ENCODE peak calls at places on chromosomes 12 and 14, in five cellular contexts. One of them, this sample, is unnamed.

GRCh38 chr14:61418749-61419148 is 97.4 kb downstream of the PRKCH start:
- DNase-seq in mesendoderm: no peak
- DNase-seq in transverse colon: no peak
- DNase-seq in adrenal gland: no peak
- DNase-seq in PC-9: no peak
- DNase-seq in this sample: no peak

GRCh38 chr12:3747976-3748619 is 4.8 kb downstream of the CRACR2A start:
- DNase-seq in mesendoderm: no peak
- DNase-seq in transverse colon: peak; percentile 51
- DNase-seq in PC-9: no peak
- DNase-seq in adrenal gland: no peak
- DNase-seq in this sample: no peak

GRCh38 chr14:65565948-65566347 is 153.4 kb downstream of the FUT8 start:
- DNase-seq in adrenal gland: no peak
- DNase-seq in PC-9: no peak
- DNase-seq in transverse colon: no peak
- DNase-seq in mesendoderm: no peak
- DNase-seq in this sample: no peak

GRCh38 chr14:68418192-68419118 is 374.4 kb downstream of the ZFP36L1 start:
- DNase-seq in transverse colon: no peak
- DNase-seq in adrenal gland: no peak
- DNase-seq in mesendoderm: no peak
- DNase-seq in PC-9: no peak
- DNase-seq in this sample: no peak

GRCh38 chr14:72544615-72545387 is 349.1 kb downstream of the DPF3 start:
- DNase-seq in mesendoderm: peak; percentile 82
- DNase-seq in adrenal gland: no peak
- DNase-seq in transverse colon: no peak
- DNase-seq in PC-9: no peak
- DNase-seq in this sample: no peak

GRCh38 chr12:106845910-106846309 is 71.4 kb downstream of the RIC8B start:
- DNase-seq in PC-9: no peak
- DNase-seq in mesendoderm: peak; percentile 38
- DNase-seq in transverse colon: no peak
- DNase-seq in adrenal gland: no peak
- DNase-seq in this sample: no peak

GRCh38 chr14:46259536-46259935 is 392.0 kb downstream of the RPL10L start:
- DNase-seq in adrenal gland: no peak
- DNase-seq in PC-9: no peak
- DNase-seq in transverse colon: no peak
- DNase-seq in mesendoderm: peak; percentile 95
- DNase-seq in this sample: no peak

GRCh38 chr12:11067514-11067913 is 5.4 kb upstream of the TAS2R46 start:
- DNase-seq in transverse colon: peak; percentile 13
- DNase-seq in mesendoderm: no peak
- DNase-seq in PC-9: no peak
- DNase-seq in adrenal gland: peak; percentile 61
- DNase-seq in this sample: no peak

GRCh38 chr14:89337912-89338311 is 79.1 kb downstream of the FOXN3 start:
- DNase-seq in mesendoderm: no peak
- DNase-seq in transverse colon: no peak
- DNase-seq in adrenal gland: peak; percentile 46
- DNase-seq in PC-9: no peak
- DNase-seq in this sample: peak; percentile 54
- H3K4me1 ChIP-seq in mesendoderm: peaks cover 22% of the 10 kb centered on the region
- H3K4me1 ChIP-seq in transverse colon: peaks cover 32% of the 10 kb centered on the region
- H3K4me1 ChIP-seq in adrenal gland: peaks cover 57% of the 10 kb centered on the region
- H3K4me1 ChIP-seq in PC-9: no peaks in the 10 kb centered on the region
- H3K4me1 ChIP-seq in this sample: peaks cover 37% of the 10 kb centered on the region

DNA sequence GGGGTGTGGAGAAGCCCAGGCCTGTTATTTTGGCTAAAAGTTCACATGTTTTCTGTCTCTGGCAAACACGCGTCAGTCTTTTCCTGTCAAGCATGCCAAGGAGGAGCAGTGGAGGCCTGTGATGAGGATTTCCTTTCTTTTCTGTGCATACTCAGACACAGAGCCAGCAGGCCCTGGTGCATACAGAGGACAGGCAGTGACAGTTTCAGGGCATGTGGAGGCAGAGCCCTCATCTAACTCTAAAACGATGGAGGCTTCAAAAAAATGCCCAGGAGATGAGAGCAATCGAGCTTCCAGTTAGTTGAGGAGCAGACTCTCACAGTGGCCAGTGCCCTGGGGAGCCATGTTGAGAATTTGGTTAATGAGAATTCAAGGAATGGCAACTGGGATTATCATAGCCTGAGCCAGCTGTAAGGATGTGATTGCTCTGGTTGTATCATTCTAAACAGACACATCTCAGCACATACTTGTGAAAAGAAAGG is 66.5 kb downstream of the TRAFD1 start:
- DNase-seq in adrenal gland: no peak
- DNase-seq in transverse colon: no peak
- DNase-seq in mesendoderm: peak; percentile 81
- DNase-seq in PC-9: no peak
- DNase-seq in this sample: no peak
- H3K27ac ChIP-seq in adrenal gland: no peak overlapping the region
- H3K27ac ChIP-seq in transverse colon: no peak overlapping the region
- H3K27ac ChIP-seq in mesendoderm: no peak overlapping the region
- H3K27ac ChIP-seq in PC-9: no peak overlapping the region
- H3K27ac ChIP-seq in this sample: no peak overlapping the region

GRCh38 chr12:53988519-53989226 is 3.7 kb downstream of the HOXC10 start:
- DNase-seq in mesendoderm: no peak
- DNase-seq in adrenal gland: no peak
- DNase-seq in PC-9: no peak
- DNase-seq in transverse colon: no peak
- DNase-seq in this sample: peak; percentile 44

GRCh38 chr12:53989227-53990113 is 4.5 kb downstream of the HOXC10 start:
- DNase-seq in transverse colon: no peak
- DNase-seq in PC-9: peak; percentile 59
- DNase-seq in adrenal gland: no peak
- DNase-seq in mesendoderm: no peak
- DNase-seq in this sample: no peak

GRCh38 chr12:53992377-53992776 is 7.4 kb downstream of the HOXC10 start:
- DNase-seq in PC-9: no peak
- DNase-seq in adrenal gland: no peak
- DNase-seq in mesendoderm: no peak
- DNase-seq in transverse colon: no peak
- DNase-seq in this sample: no peak

GRCh38 chr12:53990311-53991076 is 5.5 kb downstream of the HOXC10 start:
- DNase-seq in adrenal gland: no peak
- DNase-seq in mesendoderm: no peak
- DNase-seq in transverse colon: no peak
- DNase-seq in PC-9: no peak
- DNase-seq in this sample: no peak

GRCh38 chr12:53991077-53991460 is 6.1 kb downstream of the HOXC10 start:
- DNase-seq in mesendoderm: no peak
- DNase-seq in adrenal gland: no peak
- DNase-seq in PC-9: no peak
- DNase-seq in transverse colon: no peak
- DNase-seq in this sample: peak; percentile 85
- H3K27me3 ChIP-seq in mesendoderm: peaks cover 95% of the 10 kb centered on the region
- H3K27me3 ChIP-seq in adrenal gland: peaks cover 91% of the 10 kb centered on the region
- H3K27me3 ChIP-seq in PC-9: no peaks in the 10 kb centered on the region
- H3K27me3 ChIP-seq in transverse colon: peaks cover 100% of the 10 kb centered on the region
- H3K27me3 ChIP-seq in this sample: peaks cover 3% of the 10 kb centered on the region

GRCh38 chr12:124919646-124920352 is 5.3 kb upstream of the UBC start:
- DNase-seq in adrenal gland: no peak
- DNase-seq in mesendoderm: peak; percentile 46
- DNase-seq in transverse colon: no peak
- DNase-seq in PC-9: peak; percentile 59
- DNase-seq in this sample: no peak
- H3K4me1 ChIP-seq in adrenal gland: peaks cover 60% of the 10 kb centered on the region
- H3K4me1 ChIP-seq in mesendoderm: peaks cover 19% of the 10 kb centered on the region
- H3K4me1 ChIP-seq in transverse colon: peaks cover 47% of the 10 kb centered on the region
- H3K4me1 ChIP-seq in PC-9: peaks cover 73% of the 10 kb centered on the region
- H3K4me1 ChIP-seq in this sample: peaks cover 41% of the 10 kb centered on the region

This sample was measured in psoas muscle.